ENCODE peak calls at places on chromosome 3, in nine cellular contexts. A, N, D, V, K, C, Y, O and T are unnamed samples.

GRCh38 chr3:169128579-169128978 is 534.9 kb downstream of the MECOM start:
- DNase-seq in A (no peak), N (no peak), D (no peak), V (no peak), K (no peak), C (no peak), Y (no peak), O (no peak), T (no peak)

GRCh38 chr3:52237659-52238172 is 1.2 kb downstream of the TWF2 start:
- DNase-seq in A (peak; percentile 53), N (peak; percentile 66), D (peak; percentile 75), V (no peak), K (no peak), C (no peak), Y (peak; percentile 93), O (no peak), T (peak; percentile 80)

GRCh38 chr3:73571238-73571741 is 53.5 kb downstream of the PDZRN3 start:
- DNase-seq in A (no peak), N (no peak), D (no peak), V (no peak), K (no peak), C (no peak), Y (no peak), O (no peak), T (no peak)

GRCh38 chr3:53247619-53248018 is 8.2 kb downstream of the TKT start:
- DNase-seq in A (no peak), N (no peak), D (no peak), V (no peak), K (no peak), C (no peak), Y (no peak), O (no peak), T (no peak)

GRCh38 chr3:184765730-184766074 is 46.3 kb upstream of the VPS8 start:
- DNase-seq in A (no peak), N (peak; percentile 75), D (no peak), V (no peak), K (no peak), C (no peak), Y (no peak), O (no peak), T (no peak)

GRCh38 chr3:150237490-150237889 is 170.6 kb upstream of the TSC22D2 start:
- DNase-seq in A (no peak), N (no peak), D (peak; percentile 74), V (no peak), K (no peak), C (no peak), Y (peak; percentile 49), O (no peak), T (no peak)

GRCh38 chr3:26193558-26193957 is 403.7 kb downstream of the OXSM start:
- DNase-seq in A (no peak), N (no peak), D (no peak), V (no peak), K (no peak), C (no peak), Y (no peak), O (no peak), T (no peak)

GRCh38 chr3:122398920-122399319 is 14.9 kb downstream of the FAM162A start:
- DNase-seq in A (no peak), N (no peak), D (no peak), V (no peak), K (no peak), C (no peak), Y (no peak), O (no peak), T (no peak)

GRCh38 chr3:149390772-149391212 is 13.3 kb upstream of the TM4SF1 start:
- DNase-seq in A (no peak), N (no peak), D (no peak), V (no peak), K (no peak), C (no peak), Y (no peak), O (no peak), T (no peak)

GRCh38 chr3:171833775-171834460 is 9.2 kb upstream of the TMEM212 start:
- DNase-seq in A (peak; percentile 57), N (peak; percentile 74), D (peak; percentile 54), V (no peak), K (no peak), C (no peak), Y (no peak), O (no peak), T (no peak)

GRCh38 chr3:166013073-166013679 is 176.0 kb upstream of the BCHE start:
- DNase-seq in A (peak; percentile 46), N (peak; percentile 38), D (peak; percentile 45), V (peak; percentile 41), K (no peak), C (no peak), Y (no peak), O (no peak), T (no peak)

GRCh38 chr3:142180761-142181362 is 31.5 kb upstream of the TFDP2 start:
- DNase-seq in A (peak; percentile 72), N (peak; percentile 40), D (peak; percentile 22), V (peak; percentile 57), K (no peak), C (no peak), Y (peak; percentile 16), O (no peak), T (no peak)

GRCh38 chr3:144662729-144663128 is 691.1 kb downstream of the DIPK2A start:
- DNase-seq in A (no peak), N (peak; percentile 40), D (no peak), V (no peak), K (no peak), C (no peak), Y (no peak), O (no peak), T (no peak)